ENCODE peak calls at places on chromosomes 1 and 21, in nine cellular contexts. C, D, Y, A, L, S, W, F and X are unnamed samples.

GRCh38 chr1:9249263-9249533 is 14.6 kb downstream of the H6PD start:
- DNase-seq in C (no peak), D (no peak), Y (no peak), A (no peak), L (no peak), S (no peak), W (no peak), F (no peak), X (no peak)

GRCh38 chr1:78375996-78376395 is 114.8 kb upstream of the PTGFR start:
- DNase-seq in C (no peak), D (no peak), Y (no peak), A (no peak), L (no peak), S (no peak), W (no peak), F (no peak), X (no peak)

GRCh38 chr1:231069333-231069732 is 29.3 kb upstream of the FAM89A start:
- DNase-seq in C (no peak), D (no peak), Y (no peak), A (no peak), L (no peak), S (no peak), W (no peak), F (no peak), X (no peak)

GRCh38 chr1:97038410-97038809 is 316.8 kb downstream of the PTBP2 start:
- DNase-seq in C (no peak), D (no peak), Y (no peak), A (no peak), L (no peak), S (no peak), W (no peak), F (no peak), X (no peak)

GRCh38 chr1:55347786-55348185 is 132.6 kb upstream of the USP24 start:
- DNase-seq in C (no peak), D (no peak), Y (no peak), A (no peak), L (no peak), S (no peak), W (no peak), F (no peak), X (no peak)

GRCh38 chr1:153973071-153973470 is 4.4 kb downstream of the JTB start:
- DNase-seq in C (no peak), D (no peak), Y (no peak), A (no peak), L (no peak), S (no peak), W (no peak), F (no peak), X (no peak)

GRCh38 chr1:88647749-88648415 is 36.2 kb upstream of the PKN2 start:
- DNase-seq in C (no peak), D (no peak), Y (no peak), A (no peak), L (no peak), S (no peak), W (no peak), F (no peak), X (no peak)

GRCh38 chr1:228370439-228370940 is 36.1 kb downstream of the TRIM11 start:
- DNase-seq in C (peak; percentile 13), D (no peak), Y (no peak), A (no peak), L (no peak), S (no peak), W (no peak), F (no peak), X (no peak)

GRCh38 chr1:220999872-221000863 is 120.9 kb downstream of the HLX start:
- DNase-seq in C (no peak), D (no peak), Y (no peak), A (no peak), L (no peak), S (no peak), W (no peak), F (no peak), X (no peak)

GRCh38 chr1:225691861-225692516 is 39.1 kb upstream of the ENAH start:
- DNase-seq in C (no peak), D (no peak), Y (no peak), A (no peak), L (no peak), S (no peak), W (no peak), F (no peak), X (no peak)

GRCh38 chr1:17307946-17308345 is at the start of gene PADI4:
- DNase-seq in C (no peak), D (no peak), Y (no peak), A (no peak), L (no peak), S (no peak), W (no peak), F (no peak), X (no peak)

GRCh38 chr21:35882791-35883240 is 177.5 kb downstream of the SETD4 start:
- DNase-seq in C (no peak), D (no peak), Y (no peak), A (peak; percentile 51), L (no peak), S (no peak), W (no peak), F (no peak), X (no peak)

GRCh38 chr1:155309423-155310021 is 856 bp downstream of the FDPS start:
- DNase-seq in C (no peak), D (peak; percentile 74), Y (no peak), A (no peak), L (peak; percentile 30), S (no peak), W (peak; percentile 52), F (no peak), X (peak; percentile 41)

GRCh38 chr1:183279835-183280234 is 93.8 kb downstream of the LAMC2 start:
- DNase-seq in C (no peak), D (no peak), Y (no peak), A (no peak), L (no peak), S (no peak), W (no peak), F (no peak), X (no peak)

GRCh38 chr1:184866991-184867788 is 107.1 kb downstream of the NIBAN1 start:
- DNase-seq in C (no peak), D (peak; percentile 13), Y (no peak), A (no peak), L (no peak), S (no peak), W (no peak), F (peak; percentile 79), X (no peak)

GRCh38 chr1:12636098-12636950 is 7.6 kb upstream of the AADACL4 start:
- DNase-seq in C (peak; percentile 40), D (no peak), Y (no peak), A (peak; percentile 63), L (peak; percentile 40), S (no peak), W (no peak), F (no peak), X (no peak)